ENCODE peak calls at places on chromosomes 16 and 17, in seven cellular contexts. O is NCI-H2029 treated with DMSO at 0.1 percent for 48 hours; G is activated T-cell treated with anti-CD3 and anti-CD28 coated beads for 1 hour; H is iPS-NIHi11; E is EH; I is stimulated activated CD4-positive, alpha-beta T cell treated with anti-CD3 and anti-CD28 coated beads, Interleukin-4, amount 100 ng/mL, for 4 hours; W is hippocampal formation. A is an unnamed sample.

GRCh38 chr17:80264048-80264792 is 3.6 kb downstream of the RNF213 start:
- DNase-seq in O (no peak), G (peak), H (no peak), E (no peak), I (peak), W (no peak), A (peak)

GRCh38 chr17:46922804-46923635 is at the start of gene GOSR2:
- DNase-seq in O (peak), G (peak), H (peak), E (peak), I (peak), W (peak), A (peak)

GRCh38 chr17:2730764-2731353 is 18.6 kb downstream of the CCDC92B start:
- DNase-seq in O (no peak), G (no peak), H (no peak), E (no peak), I (no peak), W (no peak), A (no peak)

GRCh38 chr17:63032141-63032540 is 66.1 kb downstream of the TANC2 start:
- DNase-seq in O (no peak), G (no peak), H (no peak), E (no peak), I (no peak), W (no peak), A (no peak)

GRCh38 chr16:30381351-30382041 is 865 bp downstream of the SEPTIN1 start:
- DNase-seq in O (no peak), G (no peak), H (no peak), E (no peak), I (no peak), W (no peak), A (no peak)

GRCh38 chr17:68399638-68400403 is 57.5 kb downstream of the WIPI1 start:
- DNase-seq in O (no peak), G (no peak), H (no peak), E (peak), I (peak), W (no peak), A (no peak)

GRCh38 chr17:39404542-39405378 is 3.3 kb upstream of the FBXL20 start:
- DNase-seq in O (no peak), G (no peak), H (no peak), E (peak), I (no peak), W (no peak), A (no peak)

GRCh38 chr17:55391244-55391757 is 30.3 kb downstream of the MMD start:
- DNase-seq in O (no peak), G (no peak), H (no peak), E (no peak), I (no peak), W (peak), A (no peak)

A was measured in immature natural killer cell.